ENCODE peak calls at places on chromosome 15, in six cellular contexts. T is A549, D is astrocyte, V is suprapubic skin, S is pancreas, E is heart left ventricle. L is an unnamed sample.

GRCh38 chr15:70358871-70359647 is 261.3 kb upstream of the TLE3 start:
- DNase-seq in T (no peak), D (no peak), V (no peak), S (no peak), E (no peak), L (peak)

GRCh38 chr15:48421362-48421761 is 90.1 kb downstream of the DUT start:
- DNase-seq in T (no peak), D (no peak), V (no peak), S (no peak), E (no peak), L (no peak)

GRCh38 chr15:88900309-88900981 is 5.1 kb upstream of the HAPLN3 start:
- DNase-seq in T (peak), D (peak), V (no peak), S (no peak), E (no peak), L (no peak)

GRCh38 chr15:45648521-45649200 is 13.8 kb downstream of the SQOR start:
- DNase-seq in T (peak), D (peak), V (no peak), S (peak), E (no peak), L (no peak)

GRCh38 chr15:34987982-34988873 is at the start of gene ZNF770:
- DNase-seq in T (peak), D (peak), V (peak), S (peak), E (peak), L (peak)

GRCh38 chr15:78808550-78808949 is 2.7 kb downstream of the ADAMTS7 start:
- DNase-seq in T (peak), D (no peak), V (no peak), S (no peak), E (peak), L (no peak)

GRCh38 chr15:76342046-76342381 is 5.4 kb downstream of the ISL2 start:
- DNase-seq in T (no peak), D (no peak), V (no peak), S (no peak), E (no peak), L (no peak)

GRCh38 chr15:36004891-36005508 is 459.0 kb upstream of the DPH6 start:
- DNase-seq in T (no peak), D (no peak), V (no peak), S (no peak), E (no peak), L (no peak)

GRCh38 chr15:52136471-52136993 is 24.0 kb upstream of the BCL2L10 start:
- DNase-seq in T (no peak), D (no peak), V (no peak), S (no peak), E (no peak), L (no peak)

GRCh38 chr15:58409861-58410260 is 21.9 kb upstream of the LIPC start:
- DNase-seq in T (no peak), D (no peak), V (no peak), S (no peak), E (no peak), L (no peak)

GRCh38 chr15:93762051-93762450 is 469.3 kb upstream of the MCTP2 start:
- DNase-seq in T (no peak), D (no peak), V (no peak), S (no peak), E (no peak), L (no peak)

GRCh38 chr15:75923756-75924155 is 20.1 kb downstream of the FBXO22 start:
- DNase-seq in T (no peak), D (no peak), V (no peak), S (no peak), E (no peak), L (no peak)

GRCh38 chr15:81962438-81962837 is 83.4 kb downstream of the MEX3B start:
- DNase-seq in T (no peak), D (no peak), V (no peak), S (no peak), E (no peak), L (no peak)

GRCh38 chr15:68802373-68802772 is 18.3 kb downstream of the ANP32A start:
- DNase-seq in T (no peak), D (no peak), V (peak), S (no peak), E (no peak), L (no peak)

GRCh38 chr15:77907824-77908751 is 169.4 kb downstream of the TBC1D2B start:
- DNase-seq in T (no peak), D (peak), V (peak), S (peak), E (no peak), L (peak)

GRCh38 chr15:45402955-45403892 is 24.9 kb upstream of the GATM start:
- DNase-seq in T (peak), D (peak), V (peak), S (peak), E (peak), L (no peak)

GRCh38 chr15:53976844-53977392 is 1.3 kb upstream of the UNC13C start:
- DNase-seq in T (peak), D (no peak), V (no peak), S (no peak), E (no peak), L (no peak)

GRCh38 chr15:33099213-33099612 is 95.3 kb downstream of the FMN1 start:
- DNase-seq in T (no peak), D (no peak), V (no peak), S (no peak), E (no peak), L (no peak)

GRCh38 chr15:37109952-37110630 is 9.7 kb upstream of the MEIS2 start:
- DNase-seq in T (no peak), D (no peak), V (peak), S (peak), E (peak), L (peak)

GRCh38 chr15:25250011-25250596 is 188.7 kb downstream of the UBE3A start:
- DNase-seq in T (no peak), D (no peak), V (peak), S (peak), E (no peak), L (peak)
- TF ChIP-seq CTCF in T (no peak), D (no peak), V (no peak), S (no peak), E (no peak), L (no peak)

GRCh38 chr15:31455499-31455898 is 128.9 kb downstream of the KLF13 start:
- DNase-seq in T (no peak), D (no peak), V (peak), S (no peak), E (no peak), L (no peak)
- TF ChIP-seq CTCF in T (no peak), D (peak), V (no peak), S (no peak), E (no peak), L (peak)

GRCh38 chr15:90818251-90819210 is 49.9 kb upstream of the FURIN start:
- DNase-seq in T (no peak), D (no peak), V (no peak), S (peak), E (no peak), L (no peak)
- TF ChIP-seq CTCF in T (no peak), D (no peak), V (no peak), S (no peak), E (no peak), L (peak)

DNA sequence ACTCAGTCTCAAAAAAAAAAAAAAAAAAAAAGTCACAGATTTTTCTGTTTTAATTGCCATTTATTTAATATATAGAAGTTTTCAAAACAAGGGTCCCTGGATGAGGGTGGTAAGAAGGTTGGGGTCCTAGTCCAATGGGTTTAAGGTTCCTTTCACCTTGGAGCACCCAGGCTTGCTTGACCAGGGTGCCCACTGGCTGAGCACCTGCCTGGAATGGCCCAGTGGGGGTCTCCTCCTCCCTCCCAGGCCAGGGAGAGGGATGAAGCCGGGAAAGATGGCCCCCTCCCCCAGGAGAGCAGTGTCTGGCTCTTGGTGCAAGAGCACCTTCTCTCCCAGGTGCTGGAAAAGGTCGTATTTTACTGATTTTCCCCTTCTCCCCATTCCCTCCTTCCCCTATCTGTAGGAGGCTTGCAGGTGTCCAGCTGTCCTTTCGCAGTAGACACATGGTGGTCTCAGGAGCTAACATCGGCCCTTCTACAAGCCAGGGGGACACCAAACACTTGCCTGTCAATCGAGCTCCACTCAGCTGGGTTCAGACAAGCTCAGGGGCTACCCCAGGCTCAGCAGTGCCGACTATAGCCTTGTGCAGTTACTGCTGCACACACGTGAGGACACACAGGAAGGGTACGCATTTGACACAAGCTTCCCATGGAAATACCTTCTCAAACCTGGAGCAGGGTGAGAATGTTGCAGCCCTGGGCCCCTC is 112.3 kb upstream of the KLF13 start:
- DNase-seq in T (peak), D (no peak), V (no peak), S (no peak), E (no peak), L (no peak)
- TF ChIP-seq CTCF in T (no peak), D (no peak), V (no peak), S (no peak), E (no peak), L (no peak)

GRCh38 chr15:74782596-74783071 is 754 bp downstream of the CSK start:
- DNase-seq in T (no peak), D (no peak), V (no peak), S (no peak), E (no peak), L (no peak)

GRCh38 chr15:74783072-74783807 is 1.4 kb downstream of the CSK start:
- DNase-seq in T (no peak), D (no peak), V (no peak), S (no peak), E (no peak), L (no peak)

GRCh38 chr15:74780983-74781672 is 752 bp upstream of the CSK start:
- DNase-seq in T (no peak), D (no peak), V (no peak), S (no peak), E (no peak), L (no peak)

GRCh38 chr15:74780523-74780982 is 1.3 kb upstream of the CSK start:
- DNase-seq in T (no peak), D (no peak), V (no peak), S (no peak), E (no peak), L (no peak)

DNA sequence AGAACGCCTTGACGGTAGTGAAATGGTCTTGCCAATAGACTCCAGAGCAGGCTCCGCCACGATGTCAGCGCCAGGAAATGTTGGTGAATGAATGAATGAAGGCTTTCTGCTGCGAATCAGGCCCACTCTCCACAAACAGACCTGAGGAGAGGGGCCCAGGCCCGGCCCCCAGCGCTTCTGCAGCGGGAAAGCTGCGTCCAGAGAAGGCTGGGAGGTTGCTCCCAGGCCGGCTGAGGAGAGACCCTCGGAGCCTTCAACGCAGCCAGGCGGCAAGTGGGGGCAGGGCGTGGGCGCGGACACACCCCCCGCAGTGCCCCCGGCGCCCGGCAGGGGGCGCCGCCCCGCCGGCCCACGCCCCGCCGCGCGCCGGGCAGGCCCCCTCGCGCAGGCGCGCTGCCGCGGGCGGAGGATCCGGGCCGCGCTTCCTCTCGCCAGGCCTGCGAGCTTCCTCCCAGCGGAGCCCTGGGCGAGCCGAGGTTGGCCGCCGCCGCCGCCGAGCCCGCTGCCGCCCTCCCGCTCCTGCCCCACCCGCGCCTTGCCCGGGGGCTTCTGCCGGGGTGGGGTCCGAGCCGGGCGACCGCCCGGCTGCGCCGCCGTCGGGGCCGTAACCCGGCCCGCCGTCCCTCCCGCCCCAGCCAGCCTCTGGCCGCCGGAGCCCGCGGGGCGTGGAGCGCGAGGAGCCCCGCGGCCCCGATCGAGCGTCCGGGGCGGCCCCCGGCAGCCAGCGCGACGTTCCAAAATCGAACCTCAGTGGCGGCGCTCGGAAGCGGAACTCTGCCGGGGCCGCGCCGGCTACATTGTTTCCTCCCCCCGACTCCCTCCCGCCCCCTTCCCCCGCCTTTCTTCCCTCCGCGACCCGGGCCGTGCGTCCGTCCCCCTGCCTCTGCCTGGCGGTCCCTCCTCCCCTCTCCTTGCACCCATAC is at the start of gene CSK:
- DNase-seq in T (peak), D (no peak), V (no peak), S (peak), E (peak), L (peak)
- TF ChIP-seq CTCF in T (peak), D (peak), V (peak), S (peak), E (peak), L (peak)

DNA sequence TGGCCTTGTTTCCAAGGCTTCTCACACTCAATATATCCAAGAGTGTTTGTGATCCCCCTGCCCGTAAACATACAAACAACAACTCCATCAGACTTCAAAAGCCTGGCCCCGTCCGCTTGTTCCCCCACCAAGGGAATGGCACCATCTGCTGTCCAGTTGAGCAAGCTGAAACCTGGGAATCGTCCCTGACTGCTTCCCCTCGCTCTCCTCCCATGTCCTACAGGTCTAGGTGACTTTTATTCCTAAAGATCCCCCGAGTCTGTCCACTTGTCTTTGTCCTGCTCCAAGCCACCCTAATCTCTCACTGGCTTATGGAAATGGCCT is 27.9 kb upstream of the FAM174B start:
- DNase-seq in T (peak), D (no peak), V (no peak), S (peak), E (peak), L (no peak)
- TF ChIP-seq CTCF in T (peak), D (peak), V (no peak), S (peak), E (peak), L (peak)

GRCh38 chr15:42314818-42315217 is 41.6 kb upstream of the TMEM87A start:
- DNase-seq in T (no peak), D (no peak), V (no peak), S (no peak), E (no peak), L (no peak)
- TF ChIP-seq CTCF in T (no peak), D (no peak), V (no peak), S (no peak), E (no peak), L (no peak)

GRCh38 chr15:63827113-63827512 is 6.6 kb downstream of the HERC1 start:
- DNase-seq in T (no peak), D (no peak), V (no peak), S (no peak), E (no peak), L (no peak)

GRCh38 chr15:63830113-63830512 is 3.6 kb downstream of the HERC1 start:
- DNase-seq in T (no peak), D (no peak), V (no peak), S (no peak), E (no peak), L (no peak)

GRCh38 chr15:63823253-63823844 is 10.4 kb downstream of the HERC1 start:
- DNase-seq in T (no peak), D (no peak), V (no peak), S (no peak), E (no peak), L (no peak)

GRCh38 chr15:63824570-63824969 is 9.2 kb downstream of the HERC1 start:
- DNase-seq in T (no peak), D (no peak), V (no peak), S (no peak), E (no peak), L (no peak)

GRCh38 chr15:63826513-63826912 is 7.2 kb downstream of the HERC1 start:
- DNase-seq in T (peak), D (no peak), V (no peak), S (no peak), E (no peak), L (no peak)
- TF ChIP-seq CTCF in T (peak), D (no peak), V (no peak), S (no peak), E (peak), L (no peak)